ENCODE peak calls at places on chromosomes 3 and 15, in seven cellular contexts. One of them, this sample, is unnamed.

GRCh38 chr3:69602112-69602511 is 137.2 kb upstream of the MITF start:
- DNase-seq in H1: no peak
- DNase-seq in IMR-90: no peak
- DNase-seq in trophoblast cell: no peak
- DNase-seq in mesendoderm: no peak
- DNase-seq in neuronal stem cell: no peak
- DNase-seq in H9: no peak
- DNase-seq in this sample: no peak

GRCh38 chr15:31485911-31486461 is 159.4 kb downstream of the KLF13 start:
- DNase-seq in H1: no peak
- DNase-seq in IMR-90: no peak
- DNase-seq in trophoblast cell: no peak
- DNase-seq in mesendoderm: no peak
- DNase-seq in neuronal stem cell: no peak
- DNase-seq in H9: peak
- DNase-seq in this sample: no peak

GRCh38 chr3:134666466-134666865 is 15.6 kb upstream of the KY start:
- DNase-seq in H1: no peak
- DNase-seq in IMR-90: peak
- DNase-seq in trophoblast cell: peak
- DNase-seq in mesendoderm: no peak
- DNase-seq in neuronal stem cell: no peak
- DNase-seq in H9: no peak
- DNase-seq in this sample: no peak

GRCh38 chr3:48425281-48425812 is 4.5 kb downstream of the PLXNB1 start:
- DNase-seq in H1: no peak
- DNase-seq in IMR-90: no peak
- DNase-seq in trophoblast cell: no peak
- DNase-seq in mesendoderm: no peak
- DNase-seq in neuronal stem cell: no peak
- DNase-seq in H9: no peak
- DNase-seq in this sample: no peak

GRCh38 chr3:30631237-30631961 is 25.0 kb downstream of the TGFBR2 start:
- DNase-seq in H1: no peak
- DNase-seq in IMR-90: no peak
- DNase-seq in trophoblast cell: no peak
- DNase-seq in mesendoderm: no peak
- DNase-seq in neuronal stem cell: no peak
- DNase-seq in H9: no peak
- DNase-seq in this sample: peak

GRCh38 chr3:6425289-6425820 is 435.6 kb upstream of the GRM7 start:
- DNase-seq in H1: no peak
- DNase-seq in IMR-90: no peak
- DNase-seq in trophoblast cell: no peak
- DNase-seq in mesendoderm: no peak
- DNase-seq in neuronal stem cell: no peak
- DNase-seq in H9: no peak
- DNase-seq in this sample: no peak

GRCh38 chr15:58770519-58770856 is 614 bp upstream of the MINDY2 start:
- DNase-seq in H1: no peak
- DNase-seq in IMR-90: peak
- DNase-seq in trophoblast cell: peak
- DNase-seq in mesendoderm: no peak
- DNase-seq in neuronal stem cell: no peak
- DNase-seq in H9: no peak
- DNase-seq in this sample: peak

GRCh38 chr15:51232581-51232980 is 105.8 kb downstream of the CYP19A1 start:
- DNase-seq in H1: no peak
- DNase-seq in IMR-90: no peak
- DNase-seq in trophoblast cell: peak
- DNase-seq in mesendoderm: no peak
- DNase-seq in neuronal stem cell: no peak
- DNase-seq in H9: no peak
- DNase-seq in this sample: no peak

GRCh38 chr3:128282392-128283196 is 129.3 kb downstream of the EEFSEC start:
- DNase-seq in H1: no peak
- DNase-seq in IMR-90: peak
- DNase-seq in trophoblast cell: no peak
- DNase-seq in mesendoderm: no peak
- DNase-seq in neuronal stem cell: no peak
- DNase-seq in H9: peak
- DNase-seq in this sample: no peak

GRCh38 chr3:148366743-148367410 is 330.8 kb upstream of the AGTR1 start:
- DNase-seq in H1: no peak
- DNase-seq in IMR-90: peak
- DNase-seq in trophoblast cell: no peak
- DNase-seq in mesendoderm: peak
- DNase-seq in neuronal stem cell: no peak
- DNase-seq in H9: no peak
- DNase-seq in this sample: peak

GRCh38 chr3:138051946-138052802 is 42.2 kb downstream of the CLDN18 start:
- DNase-seq in H1: no peak
- DNase-seq in IMR-90: peak
- DNase-seq in trophoblast cell: peak
- DNase-seq in mesendoderm: peak
- DNase-seq in neuronal stem cell: peak
- DNase-seq in H9: peak
- DNase-seq in this sample: peak

GRCh38 chr15:83284563-83285283 is at the start of gene BNC1:
- DNase-seq in H1: no peak
- DNase-seq in IMR-90: no peak
- DNase-seq in trophoblast cell: peak
- DNase-seq in mesendoderm: peak
- DNase-seq in neuronal stem cell: no peak
- DNase-seq in H9: peak
- DNase-seq in this sample: peak

GRCh38 chr3:151391715-151392114 is 7.2 kb upstream of the P2RY12 start:
- DNase-seq in H1: no peak
- DNase-seq in IMR-90: no peak
- DNase-seq in trophoblast cell: no peak
- DNase-seq in mesendoderm: no peak
- DNase-seq in neuronal stem cell: no peak
- DNase-seq in H9: no peak
- DNase-seq in this sample: no peak

GRCh38 chr3:138332472-138333073 is 2.9 kb upstream of the NME9 start:
- DNase-seq in H1: no peak
- DNase-seq in IMR-90: peak
- DNase-seq in trophoblast cell: peak
- DNase-seq in mesendoderm: peak
- DNase-seq in neuronal stem cell: no peak
- DNase-seq in H9: no peak
- DNase-seq in this sample: peak

GRCh38 chr3:46935168-46935858 is 41.2 kb downstream of the CCDC12 start:
- DNase-seq in H1: peak
- DNase-seq in IMR-90: peak
- DNase-seq in trophoblast cell: peak
- DNase-seq in mesendoderm: peak
- DNase-seq in neuronal stem cell: peak
- DNase-seq in H9: peak
- DNase-seq in this sample: peak

GRCh38 chr15:74320358-74321247 is 46.8 kb downstream of the CYP11A1 start:
- DNase-seq in H1: no peak
- DNase-seq in IMR-90: peak
- DNase-seq in trophoblast cell: peak
- DNase-seq in mesendoderm: peak
- DNase-seq in neuronal stem cell: no peak
- DNase-seq in H9: peak
- DNase-seq in this sample: peak

GRCh38 chr3:22923686-22924085 is 279.4 kb upstream of the UBE2E2 start:
- DNase-seq in H1: no peak
- DNase-seq in IMR-90: no peak
- DNase-seq in trophoblast cell: no peak
- DNase-seq in mesendoderm: no peak
- DNase-seq in neuronal stem cell: no peak
- DNase-seq in H9: no peak
- DNase-seq in this sample: no peak

GRCh38 chr15:60961541-60961940 is 267.6 kb downstream of the RORA start:
- DNase-seq in H1: no peak
- DNase-seq in IMR-90: no peak
- DNase-seq in trophoblast cell: no peak
- DNase-seq in mesendoderm: no peak
- DNase-seq in neuronal stem cell: no peak
- DNase-seq in H9: no peak
- DNase-seq in this sample: no peak

GRCh38 chr3:15367059-15367458 is 34.7 kb upstream of the SH3BP5 start:
- DNase-seq in H1: no peak
- DNase-seq in IMR-90: peak
- DNase-seq in trophoblast cell: no peak
- DNase-seq in mesendoderm: no peak
- DNase-seq in neuronal stem cell: no peak
- DNase-seq in H9: no peak
- DNase-seq in this sample: peak

GRCh38 chr3:195609229-195609628 is 25.5 kb upstream of the APOD start:
- DNase-seq in H1: no peak
- DNase-seq in IMR-90: no peak
- DNase-seq in trophoblast cell: no peak
- DNase-seq in mesendoderm: no peak
- DNase-seq in neuronal stem cell: no peak
- DNase-seq in H9: no peak
- DNase-seq in this sample: no peak

GRCh38 chr15:77706482-77707244 is 74.0 kb upstream of the LINGO1 start:
- DNase-seq in H1: no peak
- DNase-seq in IMR-90: no peak
- DNase-seq in trophoblast cell: no peak
- DNase-seq in mesendoderm: no peak
- DNase-seq in neuronal stem cell: no peak
- DNase-seq in H9: no peak
- DNase-seq in this sample: no peak

GRCh38 chr3:29144807-29145206 is 136.1 kb upstream of the RBMS3 start:
- DNase-seq in H1: no peak
- DNase-seq in IMR-90: peak
- DNase-seq in trophoblast cell: no peak
- DNase-seq in mesendoderm: no peak
- DNase-seq in neuronal stem cell: no peak
- DNase-seq in H9: no peak
- DNase-seq in this sample: peak

GRCh38 chr15:68204776-68205557 is at the start of gene CALML4:
- DNase-seq in H1: no peak
- DNase-seq in IMR-90: no peak
- DNase-seq in trophoblast cell: no peak
- DNase-seq in mesendoderm: no peak
- DNase-seq in neuronal stem cell: no peak
- DNase-seq in H9: no peak
- DNase-seq in this sample: no peak

GRCh38 chr3:24119321-24119751 is 174.2 kb downstream of the NR1D2 start:
- DNase-seq in H1: no peak
- DNase-seq in IMR-90: peak
- DNase-seq in trophoblast cell: peak
- DNase-seq in mesendoderm: no peak
- DNase-seq in neuronal stem cell: no peak
- DNase-seq in H9: no peak
- DNase-seq in this sample: peak

GRCh38 chr3:24120434-24120833 is 175.3 kb downstream of the NR1D2 start:
- DNase-seq in H1: no peak
- DNase-seq in IMR-90: no peak
- DNase-seq in trophoblast cell: no peak
- DNase-seq in mesendoderm: no peak
- DNase-seq in neuronal stem cell: no peak
- DNase-seq in H9: no peak
- DNase-seq in this sample: no peak

GRCh38 chr3:24129549-24129948 is 184.5 kb downstream of the NR1D2 start:
- DNase-seq in H1: no peak
- DNase-seq in IMR-90: no peak
- DNase-seq in trophoblast cell: no peak
- DNase-seq in mesendoderm: no peak
- DNase-seq in neuronal stem cell: no peak
- DNase-seq in H9: no peak
- DNase-seq in this sample: no peak

GRCh38 chr3:24128195-24129005 is 183.3 kb downstream of the NR1D2 start:
- DNase-seq in H1: no peak
- DNase-seq in IMR-90: peak
- DNase-seq in trophoblast cell: no peak
- DNase-seq in mesendoderm: no peak
- DNase-seq in neuronal stem cell: no peak
- DNase-seq in H9: no peak
- DNase-seq in this sample: no peak

GRCh38 chr3:24123596-24123995 is 178.5 kb downstream of the NR1D2 start:
- DNase-seq in H1: no peak
- DNase-seq in IMR-90: peak
- DNase-seq in trophoblast cell: peak
- DNase-seq in mesendoderm: peak
- DNase-seq in neuronal stem cell: no peak
- DNase-seq in H9: no peak
- DNase-seq in this sample: peak
- H2BK5ac ChIP-seq in H1: no peak
- H2BK5ac ChIP-seq in IMR-90: no peak
- H2BK5ac ChIP-seq in trophoblast cell: no peak
- H2BK5ac ChIP-seq in mesendoderm: no peak
- H2BK5ac ChIP-seq in neuronal stem cell: no peak
- H2BK5ac ChIP-seq in H9: no peak
- H2BK5ac ChIP-seq in this sample: peak

DNA sequence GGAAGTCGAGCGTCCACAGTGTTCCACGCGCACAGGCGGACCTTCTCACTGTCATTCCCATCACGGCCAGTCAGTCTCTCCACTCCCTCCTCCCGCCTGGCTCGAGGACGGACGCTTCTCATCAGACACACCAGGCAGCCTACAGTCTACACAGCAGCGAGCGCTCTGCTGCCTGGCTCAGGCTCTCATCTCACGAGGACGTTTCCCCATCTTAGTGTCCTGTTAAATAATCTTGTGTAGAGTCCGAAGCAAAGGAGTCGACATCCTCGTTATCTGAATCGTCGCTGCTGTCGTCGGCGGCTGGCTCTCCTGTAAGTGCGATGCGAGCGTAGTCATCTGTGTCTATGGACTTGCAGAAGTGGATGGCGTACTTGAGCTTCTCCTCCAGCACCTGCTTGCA is 12.4 kb upstream of the OCA2 start:
- DNase-seq in H1: no peak
- DNase-seq in IMR-90: no peak
- DNase-seq in trophoblast cell: no peak
- DNase-seq in mesendoderm: no peak
- DNase-seq in neuronal stem cell: no peak
- DNase-seq in H9: peak
- DNase-seq in this sample: no peak
- H3K23ac ChIP-seq in H1: no peak
- H3K23ac ChIP-seq in IMR-90: no peak
- H3K23ac ChIP-seq in trophoblast cell: no peak
- H3K23ac ChIP-seq in mesendoderm: no peak
- H3K23ac ChIP-seq in neuronal stem cell: no peak
- H3K23ac ChIP-seq in H9: no peak
- H3K23ac ChIP-seq in this sample: no peak

GRCh38 chr3:53223025-53223424 is 32.8 kb downstream of the TKT start:
- DNase-seq in H1: no peak
- DNase-seq in IMR-90: no peak
- DNase-seq in trophoblast cell: peak
- DNase-seq in mesendoderm: no peak
- DNase-seq in neuronal stem cell: no peak
- DNase-seq in H9: no peak
- DNase-seq in this sample: no peak
- H2BK5ac ChIP-seq in H1: no peak
- H2BK5ac ChIP-seq in IMR-90: no peak
- H2BK5ac ChIP-seq in trophoblast cell: no peak
- H2BK5ac ChIP-seq in mesendoderm: no peak
- H2BK5ac ChIP-seq in neuronal stem cell: no peak
- H2BK5ac ChIP-seq in H9: no peak
- H2BK5ac ChIP-seq in this sample: no peak

GRCh38 chr3:42095540-42095939 is 4.4 kb downstream of the TRAK1 start:
- DNase-seq in H1: no peak
- DNase-seq in IMR-90: no peak
- DNase-seq in trophoblast cell: no peak
- DNase-seq in mesendoderm: no peak
- DNase-seq in neuronal stem cell: no peak
- DNase-seq in H9: no peak
- DNase-seq in this sample: no peak
- H3K23ac ChIP-seq in H1: no peak
- H3K23ac ChIP-seq in IMR-90: no peak
- H3K23ac ChIP-seq in trophoblast cell: no peak
- H3K23ac ChIP-seq in mesendoderm: no peak
- H3K23ac ChIP-seq in neuronal stem cell: no peak
- H3K23ac ChIP-seq in H9: no peak
- H3K23ac ChIP-seq in this sample: no peak

GRCh38 chr3:162367443-162368132 is 871.0 kb downstream of the OTOL1 start:
- DNase-seq in H1: no peak
- DNase-seq in IMR-90: peak
- DNase-seq in trophoblast cell: no peak
- DNase-seq in mesendoderm: no peak
- DNase-seq in neuronal stem cell: no peak
- DNase-seq in H9: no peak
- DNase-seq in this sample: peak
- H2BK5ac ChIP-seq in H1: no peak
- H2BK5ac ChIP-seq in IMR-90: peak
- H2BK5ac ChIP-seq in trophoblast cell: no peak
- H2BK5ac ChIP-seq in mesendoderm: no peak
- H2BK5ac ChIP-seq in neuronal stem cell: no peak
- H2BK5ac ChIP-seq in H9: no peak
- H2BK5ac ChIP-seq in this sample: no peak

This sample was measured in mesenchymal stem cell.